ENCODE peak calls at places on chromosomes 12 and 14, in five cellular contexts. H is heart left ventricle, M is uterus, Z is stomach, V is sigmoid colon. S is an unnamed sample.

GRCh38 chr14:72518809-72519377 is 375.0 kb downstream of the DPF3 start:
- DNase-seq in M (no peak), V (no peak), H (no peak), Z (no peak), S (no peak)

GRCh38 chr14:105108516-105108864 is 43.3 kb upstream of the GPR132 start:
- DNase-seq in H (no peak), M (no peak), V (no peak), Z (no peak), S (no peak)

GRCh38 chr12:127293507-127294310 is 973.3 kb upstream of the TMEM132C start:
- DNase-seq in Z (peak), M (no peak), V (no peak), H (peak), S (peak)

GRCh38 chr12:107803092-107803491 is 28.6 kb downstream of the ASCL4 start:
- DNase-seq in H (no peak), M (no peak), Z (no peak), V (no peak), S (no peak)

GRCh38 chr14:22047105-22047504 is 373.5 kb upstream of the OR4E1 start:
- DNase-seq in H (no peak), V (no peak), Z (no peak), M (no peak), S (peak)

GRCh38 chr12:31817120-31817519 is 88.3 kb upstream of the AMN1 start:
- DNase-seq in H (no peak), V (no peak), M (no peak), Z (no peak), S (no peak)

GRCh38 chr12:70733385-70733784 is 96.2 kb upstream of the PTPRB start:
- DNase-seq in H (no peak), M (no peak), Z (no peak), V (no peak), S (no peak)

GRCh38 chr14:99427632-99428315 is 52.9 kb downstream of the SETD3 start:
- DNase-seq in H (no peak), Z (no peak), V (no peak), M (no peak), S (no peak)

GRCh38 chr14:95359974-95360826 is 40.5 kb upstream of the CLMN start:
- DNase-seq in M (no peak), V (no peak), H (no peak), Z (peak), S (peak)

GRCh38 chr12:105419606-105420005 is 89.1 kb downstream of the C12orf75 start:
- DNase-seq in M (no peak), H (no peak), V (no peak), Z (no peak), S (no peak)

GRCh38 chr14:104104006-104104901 is 18.8 kb downstream of the ASPG start:
- DNase-seq in Z (no peak), H (peak), V (no peak), M (no peak), S (peak)

GRCh38 chr12:46652692-46653091 is 173.1 kb downstream of the SLC38A4 start:
- DNase-seq in M (no peak), H (no peak), V (no peak), Z (no peak), S (no peak)

GRCh38 chr14:86999076-86999475 is 993.9 kb downstream of the GALC start:
- DNase-seq in M (no peak), Z (no peak), H (no peak), V (no peak), S (no peak)

GRCh38 chr14:104746071-104746545 is 6.8 kb upstream of the SIVA1 start:
- DNase-seq in V (no peak), Z (no peak), M (no peak), H (peak), S (no peak)

DNA sequence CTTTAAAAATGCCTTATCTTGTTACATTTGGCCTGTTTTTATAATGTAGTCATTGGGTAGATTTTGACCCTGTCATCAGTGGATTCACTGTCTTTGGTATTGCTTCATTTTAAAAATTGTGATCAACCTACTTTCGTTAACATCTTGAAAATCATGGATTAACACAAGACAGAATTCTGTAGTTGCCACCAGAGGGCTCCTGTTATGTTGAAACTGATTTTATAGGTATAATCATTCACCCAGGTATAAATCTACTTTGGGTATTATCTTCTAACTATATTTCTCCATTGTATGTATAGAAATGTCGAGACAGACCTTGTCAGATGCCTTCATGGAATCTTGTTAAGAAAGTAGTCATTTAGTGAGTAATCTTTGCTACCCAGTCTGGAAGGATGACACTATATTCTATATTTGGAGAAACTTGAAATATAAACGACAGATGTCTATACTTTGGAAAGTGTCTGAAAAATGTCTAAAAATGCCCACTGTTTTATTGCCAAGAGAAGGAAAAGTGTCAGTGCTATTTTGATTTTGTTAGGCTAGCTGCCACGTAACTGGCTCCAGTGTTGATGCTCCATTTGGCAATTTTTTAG is 129.4 kb downstream of the PELI2 start:
- DNase-seq in Z (no peak), H (no peak), M (no peak), V (no peak), S (no peak)
- TF ChIP-seq CTCF in Z (no peak), H (no peak), M (no peak), V (no peak), S (no peak)

GRCh38 chr12:89708793-89709156 is at the start of gene ATP2B1:
- DNase-seq in M (peak), Z (peak), H (peak), V (peak), S (peak)
- TF ChIP-seq POLR2A in M (peak), Z (no peak), H (peak), V (no peak), S (peak)

GRCh38 chr12:94162108-94162507 is 13.7 kb downstream of the PLXNC1 start:
- DNase-seq in V (no peak), H (no peak), Z (no peak), M (no peak), S (no peak)

GRCh38 chr12:94163850-94164249 is 15.5 kb downstream of the PLXNC1 start:
- DNase-seq in V (no peak), H (no peak), M (no peak), Z (no peak), S (no peak)

GRCh38 chr12:94152292-94153083 is 4.1 kb downstream of the PLXNC1 start:
- DNase-seq in H (no peak), Z (no peak), M (no peak), V (no peak), S (no peak)

DNA sequence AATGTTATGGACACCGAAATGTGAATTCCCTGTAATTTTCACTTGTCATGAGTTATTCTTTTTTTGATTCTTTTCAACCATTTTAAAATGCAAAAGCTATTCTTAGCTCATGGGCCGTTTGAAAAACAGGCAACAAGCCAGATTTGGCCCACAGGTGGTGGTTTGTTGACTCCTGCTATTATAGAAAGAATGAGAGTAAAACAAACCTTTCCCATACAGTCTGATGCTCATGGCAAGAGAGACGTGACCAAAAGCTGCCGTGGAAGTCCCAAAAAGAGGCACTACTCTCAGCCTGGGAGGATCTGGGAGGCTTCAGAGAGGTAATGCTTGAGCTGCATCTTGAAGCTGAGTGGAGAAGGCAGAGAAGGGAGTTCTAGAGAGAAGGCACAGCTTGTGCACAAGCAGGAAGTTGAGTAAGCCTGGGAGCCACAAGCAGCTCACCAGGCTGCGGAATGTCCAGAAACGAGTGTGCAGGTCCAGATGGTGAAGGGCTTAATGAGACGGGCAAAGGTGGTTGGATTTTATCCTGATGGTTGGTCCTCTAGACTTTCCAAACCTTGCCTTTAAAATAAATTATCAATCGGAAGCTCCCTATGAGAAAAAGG is 9.6 kb downstream of the PLXNC1 start:
- DNase-seq in Z (no peak), M (no peak), H (no peak), V (no peak), S (peak)
- TF ChIP-seq CTCF in Z (no peak), M (no peak), H (no peak), V (no peak), S (no peak)

DNA sequence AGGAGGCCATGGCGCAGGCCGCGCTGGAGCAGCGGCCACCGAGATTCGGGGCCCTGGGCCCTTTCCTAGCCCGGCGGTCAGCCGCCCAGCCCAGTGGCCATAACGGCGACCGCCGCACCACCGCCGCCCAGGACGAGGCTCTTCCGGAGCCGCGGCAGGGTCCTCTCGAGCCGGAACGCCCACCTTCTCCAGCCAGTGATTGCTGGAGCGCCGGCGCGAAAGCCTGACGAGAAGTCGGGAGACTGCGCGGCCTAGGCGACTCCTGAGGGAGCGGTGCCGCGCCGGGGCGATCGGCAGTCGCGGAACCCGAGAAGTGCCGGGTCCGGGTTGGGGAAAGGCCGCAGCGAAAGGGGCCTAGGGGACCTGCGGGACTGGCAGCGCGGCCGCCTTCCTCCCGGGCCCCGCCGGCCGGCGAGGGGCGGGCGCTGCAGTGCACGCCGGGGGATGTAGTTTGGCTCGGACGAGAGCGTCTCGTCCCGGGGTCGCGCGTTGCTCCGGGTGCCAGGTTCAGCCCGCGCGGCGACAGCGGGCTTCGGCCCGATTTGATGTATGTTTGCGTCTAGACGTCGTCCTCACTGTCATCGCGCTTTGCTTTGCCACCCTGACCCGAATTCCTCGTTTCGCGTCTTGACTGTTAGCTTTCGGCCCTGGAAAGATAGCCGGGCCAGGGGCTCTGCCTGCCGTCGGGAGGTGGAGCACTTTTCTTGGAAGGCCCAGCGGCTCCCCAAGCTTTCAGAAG is at the start of gene VTI1B:
- DNase-seq in H (peak), V (peak), M (peak), Z (peak), S (peak)
- TF ChIP-seq POLR2A in H (no peak), V (peak), M (no peak), Z (no peak), S (peak)

DNA sequence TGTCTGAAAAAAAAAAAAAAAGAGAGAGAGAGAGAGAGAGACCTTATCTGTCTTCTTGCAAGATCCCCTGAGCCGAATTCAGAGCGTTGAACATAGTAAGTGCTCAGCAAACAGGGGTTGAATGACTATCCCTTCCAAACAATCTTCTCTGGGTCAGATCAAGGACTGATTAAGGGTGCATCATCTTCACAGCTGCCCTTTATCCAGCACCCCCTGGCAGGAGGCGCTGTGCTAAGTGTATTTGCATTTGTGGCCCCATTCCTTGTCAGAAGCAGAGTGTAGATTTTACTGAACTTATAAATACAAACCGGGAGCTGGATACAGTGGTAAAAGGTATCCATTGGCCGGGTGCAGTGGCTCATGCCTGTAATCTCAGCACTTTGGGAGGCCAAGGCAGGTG is 8.8 kb upstream of the TRPV4 start:
- DNase-seq in Z (no peak), V (no peak), H (no peak), M (no peak), S (no peak)
- TF ChIP-seq CTCF in Z (no peak), V (no peak), H (no peak), M (no peak), S (no peak)